ENCODE peak calls at places on chromosomes 3 and 15, in eight cellular contexts. S is AG09309, K is natural killer cell, F is heart left ventricle, Z is psoas muscle, G is RWPE1, Y is epithelial cell of proximal tubule, L is stomach. C is an unnamed sample.

GRCh38 chr15:32844118-32844711 is 126.4 kb downstream of the GREM1 start:
- DNase-seq in S (no peak), K (no peak), F (no peak), Z (no peak), G (peak; percentile 30), Y (no peak), L (no peak), C (peak; percentile 24)

GRCh38 chr15:83207622-83208356 is at the start of gene HDGFL3:
- DNase-seq in S (no peak), K (peak; percentile 39), F (peak; percentile 69), Z (peak; percentile 72), G (peak; percentile 73), Y (no peak), L (peak; percentile 46), C (peak; percentile 63)

GRCh38 chr15:73813071-73813470 is 59.9 kb upstream of the INSYN1 start:
- DNase-seq in S (no peak), K (no peak), F (no peak), Z (no peak), G (no peak), Y (no peak), L (no peak), C (no peak)

GRCh38 chr3:170869645-170870593 is at the start of gene RPL22L1:
- DNase-seq in S (peak; percentile 77), K (peak; percentile 89), F (peak; percentile 96), Z (peak; percentile 97), G (peak; percentile 88), Y (peak; percentile 61), L (peak; percentile 95), C (peak; percentile 88)

GRCh38 chr3:82100378-82100777 is 338.9 kb upstream of the GBE1 start:
- DNase-seq in S (no peak), K (no peak), F (no peak), Z (no peak), G (peak; percentile 73), Y (peak; percentile 51), L (no peak), C (no peak)

GRCh38 chr3:190883973-190884832 is 21.7 kb upstream of the GMNC start:
- DNase-seq in S (peak; percentile 28), K (no peak), F (no peak), Z (no peak), G (peak; percentile 42), Y (no peak), L (peak; percentile 36), C (peak; percentile 50)

GRCh38 chr3:12451960-12452359 is 32.3 kb upstream of the TSEN2 start:
- DNase-seq in S (no peak), K (no peak), F (no peak), Z (no peak), G (no peak), Y (no peak), L (no peak), C (no peak)

GRCh38 chr15:56034514-56034913 is 41.1 kb upstream of the NEDD4 start:
- DNase-seq in S (no peak), K (no peak), F (no peak), Z (no peak), G (no peak), Y (no peak), L (no peak), C (no peak)

GRCh38 chr3:105537371-105538075 is 170.8 kb downstream of the ALCAM start:
- DNase-seq in S (no peak), K (no peak), F (no peak), Z (no peak), G (no peak), Y (no peak), L (no peak), C (no peak)

GRCh38 chr3:7025581-7026300 is 164.8 kb downstream of the GRM7 start:
- DNase-seq in S (no peak), K (no peak), F (no peak), Z (no peak), G (no peak), Y (no peak), L (no peak), C (no peak)

GRCh38 chr15:71841563-71841962 is 31.2 kb downstream of the NR2E3 start:
- DNase-seq in S (no peak), K (no peak), F (no peak), Z (no peak), G (no peak), Y (no peak), L (no peak), C (no peak)

GRCh38 chr3:117304681-117305080 is 595.1 kb downstream of the TUSC7 start:
- DNase-seq in S (no peak), K (no peak), F (no peak), Z (no peak), G (no peak), Y (no peak), L (no peak), C (no peak)
- TF ChIP-seq CTCF in S (no peak), K (no peak), F (no peak), Z (no peak), G (no peak), Y (no peak), L (no peak), C (no peak)

GRCh38 chr15:86213420-86213819 is 133.7 kb downstream of the AGBL1 start:
- DNase-seq in S (no peak), K (no peak), F (no peak), Z (no peak), G (no peak), Y (no peak), L (no peak), C (no peak)
- TF ChIP-seq CTCF in S (no peak), K (no peak), F (no peak), Z (no peak), G (no peak), Y (no peak), L (no peak), C (no peak)

GRCh38 chr3:127555108-127555507 is 35.4 kb downstream of the TPRA1 start:
- DNase-seq in S (no peak), K (no peak), F (no peak), Z (no peak), G (no peak), Y (no peak), L (no peak), C (no peak)

GRCh38 chr3:127551971-127552370 is 38.6 kb downstream of the TPRA1 start:
- DNase-seq in S (no peak), K (no peak), F (no peak), Z (no peak), G (no peak), Y (no peak), L (no peak), C (no peak)

GRCh38 chr3:127551178-127551577 is 39.4 kb downstream of the TPRA1 start:
- DNase-seq in S (no peak), K (no peak), F (no peak), Z (no peak), G (no peak), Y (no peak), L (no peak), C (no peak)

GRCh38 chr3:127560051-127560787 is 30.3 kb downstream of the TPRA1 start:
- DNase-seq in S (no peak), K (no peak), F (no peak), Z (no peak), G (no peak), Y (no peak), L (no peak), C (no peak)

DNA sequence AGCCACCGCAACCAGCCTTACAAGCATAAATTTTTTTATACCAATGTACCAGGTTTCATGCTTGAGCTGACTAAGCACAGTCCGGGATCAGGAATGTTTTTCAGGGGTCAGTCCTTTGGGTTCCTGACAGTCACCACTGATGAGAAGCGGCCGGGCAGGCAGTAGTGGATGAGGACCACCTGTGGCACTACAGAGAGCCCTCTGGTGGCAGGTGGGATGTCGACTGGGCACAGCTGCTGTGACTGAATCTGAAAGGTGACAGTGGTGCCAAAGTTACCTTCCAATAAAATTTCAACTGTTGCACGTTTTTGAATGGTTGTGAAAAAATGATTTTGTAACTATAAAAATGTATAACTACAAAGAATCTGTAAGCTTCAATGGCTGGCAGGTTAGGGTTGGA is 34.0 kb downstream of the TPRA1 start:
- DNase-seq in S (no peak), K (no peak), F (no peak), Z (no peak), G (no peak), Y (no peak), L (no peak), C (no peak)
- TF ChIP-seq CTCF in S (no peak), K (no peak), F (no peak), Z (no peak), G (no peak), Y (peak; percentile 39), L (no peak), C (no peak)

DNA sequence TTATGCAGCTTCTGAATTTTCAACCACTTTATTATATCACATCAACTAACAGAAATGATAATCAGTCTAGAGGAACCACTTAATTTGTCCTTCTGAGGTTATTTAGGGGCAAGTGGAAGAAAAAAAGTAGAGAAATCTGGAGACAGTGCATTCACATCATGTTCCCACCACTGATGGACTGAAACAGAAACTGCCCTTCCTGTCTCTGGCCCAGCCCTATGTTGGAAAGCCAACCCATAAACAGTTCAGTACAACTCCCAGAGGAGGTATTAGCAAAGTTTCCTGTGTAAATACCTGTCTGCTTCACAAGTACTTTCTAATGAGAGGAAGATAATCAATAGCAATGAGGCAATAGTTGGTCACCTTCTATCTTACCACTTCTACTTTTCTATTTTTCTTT is 205.8 kb downstream of the SSR3 start:
- DNase-seq in S (no peak), K (no peak), F (no peak), Z (no peak), G (no peak), Y (no peak), L (no peak), C (no peak)
- TF ChIP-seq CTCF in S (no peak), K (no peak), F (no peak), Z (no peak), G (no peak), Y (no peak), L (no peak), C (no peak)

DNA sequence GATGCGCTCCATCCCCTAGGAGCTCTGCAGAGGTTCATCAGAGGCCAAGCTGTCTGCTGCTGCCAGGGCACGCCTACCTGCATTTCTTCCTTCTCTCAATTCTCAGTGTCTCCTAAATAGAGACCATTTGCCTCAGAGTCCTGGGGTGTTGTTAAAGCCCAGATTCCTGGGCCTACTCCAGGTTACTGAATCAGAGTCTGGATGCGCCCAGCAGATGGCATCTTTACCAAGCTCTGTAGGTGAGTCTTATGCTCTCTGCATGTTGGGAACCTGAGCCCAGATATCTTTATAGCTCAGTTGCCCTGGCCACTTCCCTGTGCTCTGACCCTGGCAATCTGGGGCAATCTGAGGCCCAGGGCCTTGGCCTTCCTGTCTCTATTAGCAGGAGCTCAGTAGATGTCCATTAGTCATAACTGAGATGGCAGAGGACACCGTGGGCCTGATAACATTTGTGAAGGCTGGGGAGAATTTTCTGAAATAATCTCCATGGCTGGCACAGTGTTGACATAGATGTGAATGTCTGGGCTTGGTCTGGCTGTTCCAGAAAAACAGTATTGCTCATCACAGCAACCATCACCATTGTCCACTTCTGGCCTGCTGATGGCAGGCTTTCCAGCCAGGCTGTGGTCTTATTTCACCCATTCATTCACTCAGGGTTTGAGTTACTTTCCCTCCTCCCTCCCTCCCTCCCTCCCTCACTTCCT is 13.2 kb upstream of the RBP1 start:
- DNase-seq in S (no peak), K (no peak), F (no peak), Z (no peak), G (no peak), Y (no peak), L (no peak), C (no peak)
- TF ChIP-seq CTCF in S (no peak), K (no peak), F (no peak), Z (no peak), G (no peak), Y (no peak), L (no peak), C (no peak)